ENCODE peak calls at places on chromosome 6, in eight cellular contexts. W is pons; M is fibroblast of pulmonary artery; I is AML-193; Z is HCT116; T is NCI-H748 treated with DMSO at 0.1 percent for 48 hours; F is stimulated activated CD4-positive, alpha-beta T cell treated with anti-CD3 and anti-CD28 coated beads, Interleukin-1b, Interleukin-23, amount 100 ng/mL, for 1 hour; O is NCI-H2081. U is an unnamed sample.

GRCh38 chr6:12150812-12151432 is 138.8 kb downstream of the HIVEP1 start:
- DNase-seq in W (peak), M (no peak), I (peak), Z (peak), T (no peak), F (no peak), O (peak), U (peak)

GRCh38 chr6:40996591-40997247 is 42.3 kb downstream of the UNC5CL start:
- DNase-seq in W (no peak), M (peak), I (no peak), Z (no peak), T (no peak), F (no peak), O (no peak), U (no peak)

GRCh38 chr6:127148511-127148910 is 30.0 kb downstream of the RSPO3 start:
- DNase-seq in W (no peak), M (peak), I (no peak), Z (no peak), T (no peak), F (no peak), O (no peak), U (no peak)

GRCh38 chr6:11432091-11432490 is 105.5 kb upstream of the TMEM170B start:
- DNase-seq in W (no peak), M (no peak), I (no peak), Z (no peak), T (no peak), F (no peak), O (no peak), U (no peak)

GRCh38 chr6:53103993-53104675 is 38.9 kb downstream of the FBXO9 start:
- DNase-seq in W (peak), M (peak), I (peak), Z (no peak), T (peak), F (no peak), O (no peak), U (peak)

GRCh38 chr6:106847116-106847515 is 127.4 kb downstream of the CD24 start:
- DNase-seq in W (no peak), M (no peak), I (no peak), Z (no peak), T (no peak), F (no peak), O (no peak), U (peak)

GRCh38 chr6:30810813-30811329 is 66.5 kb upstream of the IER3 start:
- DNase-seq in W (no peak), M (no peak), I (no peak), Z (peak), T (no peak), F (no peak), O (no peak), U (no peak)

GRCh38 chr6:70413829-70414494 is 654 bp downstream of the FAM135A start:
- DNase-seq in W (peak), M (no peak), I (no peak), Z (no peak), T (no peak), F (no peak), O (no peak), U (peak)

GRCh38 chr6:90230547-90231240 is 65.9 kb downstream of the BACH2 start:
- DNase-seq in W (no peak), M (peak), I (no peak), Z (no peak), T (no peak), F (no peak), O (no peak), U (no peak)

GRCh38 chr6:19851273-19852089 is 14.3 kb downstream of the ID4 start:
- DNase-seq in W (peak), M (peak), I (peak), Z (peak), T (peak), F (no peak), O (peak), U (peak)

GRCh38 chr6:7418238-7418905 is 28.8 kb downstream of the RIOK1 start:
- DNase-seq in W (no peak), M (no peak), I (no peak), Z (no peak), T (no peak), F (no peak), O (no peak), U (no peak)

GRCh38 chr6:31814677-31815024 is 432 bp downstream of the HSPA1L start:
- DNase-seq in W (peak), M (peak), I (no peak), Z (peak), T (peak), F (no peak), O (peak), U (peak)

GRCh38 chr6:154012852-154013251 is 26.2 kb upstream of the OPRM1 start:
- DNase-seq in W (no peak), M (no peak), I (peak), Z (no peak), T (no peak), F (no peak), O (no peak), U (peak)

GRCh38 chr6:32967151-32968091 is 973 bp upstream of the BRD2 start:
- DNase-seq in W (peak), M (peak), I (peak), Z (peak), T (peak), F (no peak), O (peak), U (peak)

GRCh38 chr6:5190467-5190866 is 70.3 kb downstream of the LYRM4 start:
- DNase-seq in W (no peak), M (peak), I (no peak), Z (no peak), T (no peak), F (no peak), O (no peak), U (no peak)

GRCh38 chr6:14408491-14408890 is 290.9 kb downstream of the CD83 start:
- DNase-seq in W (no peak), M (no peak), I (no peak), Z (no peak), T (no peak), F (no peak), O (no peak), U (no peak)

GRCh38 chr6:52990342-52990741 is 4.7 kb downstream of the GSTA4 start:
- DNase-seq in W (no peak), M (no peak), I (no peak), Z (no peak), T (no peak), F (no peak), O (no peak), U (no peak)

GRCh38 chr6:150293423-150294280 is 75.2 kb upstream of the IYD start:
- DNase-seq in W (no peak), M (peak), I (no peak), Z (peak), T (no peak), F (no peak), O (no peak), U (peak)

GRCh38 chr6:53662457-53662856 is 3.1 kb downstream of the KLHL31 start:
- DNase-seq in W (no peak), M (no peak), I (no peak), Z (no peak), T (no peak), F (no peak), O (no peak), U (no peak)

GRCh38 chr6:111474106-111474505 is 8.9 kb downstream of the REV3L start:
- DNase-seq in W (no peak), M (no peak), I (no peak), Z (no peak), T (no peak), F (no peak), O (no peak), U (no peak)

GRCh38 chr6:151052021-151052646 is 186.6 kb downstream of the MTHFD1L start:
- DNase-seq in W (no peak), M (no peak), I (no peak), Z (peak), T (no peak), F (no peak), O (no peak), U (no peak)

GRCh38 chr6:148969679-148970078 is 222.8 kb downstream of the UST start:
- DNase-seq in W (no peak), M (no peak), I (no peak), Z (no peak), T (peak), F (no peak), O (peak), U (no peak)

GRCh38 chr6:113489946-113490345 is 367.2 kb upstream of the MARCKS start:
- DNase-seq in W (no peak), M (no peak), I (no peak), Z (no peak), T (no peak), F (no peak), O (no peak), U (no peak)

GRCh38 chr6:13256614-13257013 is 71.7 kb downstream of the TBC1D7 start:
- DNase-seq in W (peak), M (no peak), I (peak), Z (no peak), T (no peak), F (no peak), O (no peak), U (peak)

GRCh38 chr6:35174043-35174434 is 32.9 kb upstream of the TCP11 start:
- DNase-seq in W (no peak), M (no peak), I (no peak), Z (no peak), T (no peak), F (no peak), O (no peak), U (no peak)